ENCODE peak calls at places on chromosomes 12 and 14, in six cellular contexts. B, T, K, X, C and F are unnamed samples. For H3K27me3 and H3K9me3, the result is how much of the 10 kb centered on the place peaks cover.

GRCh38 chr14:68546839-68547238 is 246.0 kb downstream of the ZFP36L1 start:
- DNase-seq in B (peak), C (peak), T (peak), X (peak), K (no peak), F (no peak)

GRCh38 chr14:54784657-54785056 is 118.0 kb downstream of the GCH1 start:
- DNase-seq in C (no peak), K (no peak), X (no peak), T (no peak), B (no peak), F (no peak)

GRCh38 chr12:3491938-3492867 is 1.2 kb downstream of the PRMT8 start:
- DNase-seq in C (peak), B (peak), K (no peak), T (no peak), X (peak), F (no peak)

GRCh38 chr14:99635116-99635515 is 9.8 kb upstream of the HHIPL1 start:
- DNase-seq in T (no peak), X (no peak), B (no peak), C (no peak), K (no peak), F (no peak)

GRCh38 chr14:50067723-50068495 is 48.5 kb downstream of the VCPKMT start:
- DNase-seq in K (no peak), T (no peak), X (peak), B (peak), C (peak), F (no peak)

GRCh38 chr14:95045836-95046430 is 111.4 kb downstream of the DICER1 start:
- DNase-seq in K (no peak), T (no peak), B (no peak), X (no peak), C (no peak), F (no peak)

GRCh38 chr14:99534863-99535262 is 53.7 kb downstream of the CCNK start:
- DNase-seq in B (no peak), K (no peak), C (no peak), T (no peak), X (peak), F (no peak)

GRCh38 chr14:37807722-37808121 is 212.3 kb downstream of the TTC6 start:
- DNase-seq in X (no peak), K (no peak), T (no peak), C (no peak), B (no peak), F (no peak)

DNA sequence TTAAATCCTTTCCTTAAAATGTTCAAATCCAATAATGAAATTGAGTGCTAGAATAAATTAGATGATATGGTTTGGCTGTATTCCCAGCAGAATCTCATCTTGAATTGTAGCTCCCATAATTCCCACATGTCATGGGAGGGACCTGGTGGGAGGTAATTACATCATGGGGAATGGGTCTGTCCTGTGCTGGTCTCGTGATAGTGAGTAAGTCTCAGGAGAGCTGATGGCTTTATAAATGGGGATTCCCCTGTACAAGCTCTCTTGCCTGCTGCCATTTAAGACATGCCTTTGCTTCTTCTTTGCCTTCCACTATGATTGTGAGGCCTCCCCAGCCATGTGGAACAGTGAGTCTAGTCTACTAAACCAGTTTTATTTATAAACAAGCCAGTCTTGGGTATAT is 508.5 kb downstream of the ETNK1 start:
- DNase-seq in X (no peak), C (no peak), K (no peak), T (no peak), B (no peak), F (no peak)
- H3K4me3 ChIP-seq in X (no peak), C (no peak), K (no peak), T (no peak), B (no peak), F (no peak)

DNA sequence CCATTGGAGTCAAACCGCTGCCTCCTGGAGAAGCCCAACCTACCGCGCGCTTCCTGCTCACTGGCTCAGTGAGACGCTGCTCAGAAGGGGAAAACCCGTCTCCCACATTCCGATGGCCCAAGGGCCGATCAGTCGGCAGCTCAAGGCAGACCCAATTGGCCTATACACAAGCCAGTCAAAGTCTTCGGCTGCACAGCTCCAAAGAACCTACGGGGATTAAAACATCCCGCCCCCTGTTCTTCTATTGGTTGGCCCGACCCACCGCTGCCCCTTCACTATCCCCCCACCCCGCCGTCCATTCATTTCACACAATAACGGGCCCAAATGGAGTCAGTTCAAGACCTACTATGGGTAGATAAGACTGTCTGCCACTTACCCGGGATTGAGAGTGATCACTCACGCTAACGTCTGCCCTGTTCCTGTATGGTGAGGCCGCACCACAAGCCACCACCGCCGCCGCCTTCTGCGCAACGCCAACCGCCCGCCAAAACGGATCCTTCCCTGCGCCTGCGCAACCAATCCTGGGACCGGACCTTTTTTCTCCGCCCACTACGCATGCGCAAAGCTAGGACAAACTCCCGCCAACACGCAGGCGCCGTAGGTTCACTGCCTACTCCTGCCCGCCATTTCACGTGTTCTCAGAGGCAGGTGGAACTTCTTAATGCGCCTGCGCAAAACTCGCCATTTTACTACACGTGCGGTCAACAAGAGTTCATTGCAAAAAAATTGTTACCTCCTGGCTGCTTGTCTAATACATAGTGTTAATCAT is at the start of gene CBX5:
- DNase-seq in T (peak), C (peak), K (peak), X (peak), B (peak), F (peak)
- H3K27me3 ChIP-seq in T (under half), C (under half), K (under half), X (under half), B (under half), F (under half)

GRCh38 chr14:40204441-40205175 is 772.4 kb upstream of the FBXO33 start:
- DNase-seq in K (no peak), B (no peak), T (no peak), X (no peak), C (no peak), F (no peak)
- H3K9me3 ChIP-seq in K (under half), B (under half), T (under half), X (under half), C (under half), F (under half)

GRCh38 chr14:61438497-61438859 is 117.1 kb downstream of the PRKCH start:
- DNase-seq in B (no peak), K (no peak), C (no peak), X (no peak), T (no peak), F (no peak)
- H3K4me3 ChIP-seq in B (peak), K (no peak), C (no peak), X (no peak), T (no peak), F (no peak)

DNA sequence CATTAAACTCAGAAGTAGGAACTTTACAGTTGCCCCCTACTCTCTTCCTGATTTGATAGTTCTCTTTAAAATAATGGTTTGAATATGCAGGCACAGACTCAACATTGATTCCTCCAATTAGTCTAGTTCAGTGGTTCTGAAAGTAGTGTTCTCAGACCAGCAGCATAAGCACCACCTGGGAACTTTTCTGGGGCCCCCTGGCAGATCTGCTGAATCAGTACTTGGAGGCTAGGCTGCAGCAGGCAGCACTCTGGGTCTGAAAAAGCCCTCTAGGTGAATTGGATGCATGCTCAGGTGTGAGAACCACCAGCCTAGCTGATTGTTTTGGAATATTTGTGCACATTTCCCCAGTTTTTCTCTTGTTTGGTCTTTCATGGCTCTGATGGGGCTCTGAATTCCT is 198.6 kb upstream of the NOS1 start:
- DNase-seq in C (no peak), B (no peak), X (no peak), T (no peak), K (no peak), F (no peak)
- H3K27me3 ChIP-seq in C (under half), B (under half), X (under half), T (under half), K (under half), F (under half)

DNA sequence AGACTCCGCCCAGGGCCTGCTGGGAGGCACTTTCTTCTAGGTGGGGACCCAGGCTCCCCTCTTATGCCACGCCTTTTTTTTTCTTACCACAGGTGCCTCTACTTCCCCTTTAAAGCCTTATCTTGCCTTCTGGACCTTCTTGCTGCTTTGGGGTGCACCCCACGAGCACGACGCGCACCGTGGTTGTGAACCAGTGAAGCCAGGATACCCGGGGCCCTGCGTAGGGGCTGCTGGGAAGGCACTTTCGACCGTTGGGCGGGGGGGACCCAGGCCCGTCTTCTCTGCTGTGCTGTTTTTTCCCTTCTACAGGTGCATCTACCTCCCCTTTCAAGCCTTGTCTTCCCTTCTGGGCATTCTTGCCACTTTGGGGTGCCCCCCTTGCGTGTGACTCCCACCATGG is 305.4 kb downstream of the ALG10 start:
- DNase-seq in B (no peak), C (no peak), T (no peak), K (no peak), X (no peak), F (no peak)
- H3K9me3 ChIP-seq in B (under half), C (half or more), T (under half), K (under half), X (under half), F (under half)

GRCh38 chr12:77941396-77941795 is 110.7 kb downstream of the NAV3 start:
- DNase-seq in C (no peak), K (no peak), T (no peak), B (peak), X (no peak), F (no peak)
- H3K4me3 ChIP-seq in C (peak), K (no peak), T (no peak), B (peak), X (peak), F (no peak)

DNA sequence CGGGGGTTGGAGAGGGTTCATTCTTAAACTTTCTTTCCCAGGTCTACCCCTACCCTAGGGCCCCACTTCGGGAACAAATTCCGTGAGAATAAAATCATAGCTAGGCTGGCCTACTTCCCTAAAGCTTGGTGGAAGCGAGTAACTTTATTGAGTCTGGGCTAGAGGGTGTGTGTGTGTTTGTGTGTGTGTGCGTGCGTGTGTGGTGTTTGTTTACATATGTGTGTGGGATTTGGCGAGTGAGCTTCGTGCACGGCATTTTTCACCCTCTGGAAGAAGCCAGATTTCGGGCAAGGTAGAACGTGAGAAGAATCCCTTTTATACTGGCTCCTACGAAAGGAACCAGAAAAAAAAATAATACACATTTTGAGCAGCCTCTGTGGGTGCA is 7.5 kb upstream of the LHX5 start:
- DNase-seq in X (no peak), B (no peak), T (no peak), K (no peak), C (no peak), F (no peak)
- H3K27me3 ChIP-seq in X (under half), B (half or more), T (half or more), K (half or more), C (half or more), F (under half)